ENCODE peak calls at places on chromosomes 6 and 20, in six cellular contexts. E is fibroblast of lung, M is lung, I is cardiac muscle cell, F is BE2C, V is H9. Y is an unnamed sample.
A peak's percentile ranks its signal among the peaks of the same experiment; 100 is the strongest.

GRCh38 chr6:14381225-14381887 is 263.8 kb downstream of the CD83 start:
- DNase-seq in V (peak; percentile 53), M (no peak), F (no peak), I (no peak), E (no peak), Y (no peak)

GRCh38 chr6:119308994-119309657 is 40.4 kb downstream of the MAN1A1 start:
- DNase-seq in F (no peak), M (no peak), E (peak; percentile 15), I (no peak), V (no peak), Y (no peak)

GRCh38 chr20:56358600-56359211 is at the start of gene FAM210B:
- DNase-seq in V (peak; percentile 93), M (peak; percentile 83), I (peak; percentile 93), F (peak; percentile 94), E (peak; percentile 87), Y (peak; percentile 88)

GRCh38 chr20:2559641-2560040 is 23.3 kb downstream of the TMC2 start:
- DNase-seq in F (no peak), I (no peak), M (peak; percentile 23), E (no peak), V (no peak), Y (no peak)

GRCh38 chr20:57539889-57540288 is 14.9 kb upstream of the CTCFL start:
- DNase-seq in I (no peak), F (no peak), M (no peak), V (no peak), E (no peak), Y (no peak)

GRCh38 chr6:337782-338464 is 45.6 kb downstream of the DUSP22 start:
- DNase-seq in E (no peak), M (no peak), V (no peak), I (no peak), F (no peak), Y (no peak)

GRCh38 chr20:5128886-5129285 is 2.1 kb downstream of the CDS2 start:
- DNase-seq in F (no peak), E (no peak), M (no peak), I (no peak), V (no peak), Y (no peak)

GRCh38 chr6:33768644-33769120 is 20.2 kb downstream of the LEMD2 start:
- DNase-seq in F (peak; percentile 89), I (peak; percentile 89), M (peak; percentile 86), V (peak; percentile 87), E (peak; percentile 78), Y (peak; percentile 74)

GRCh38 chr6:106168097-106168888 is 82.2 kb downstream of the PRDM1 start:
- DNase-seq in M (no peak), V (no peak), E (no peak), F (no peak), I (no peak), Y (no peak)

GRCh38 chr6:125370343-125370742 is 68.6 kb upstream of the HDDC2 start:
- DNase-seq in V (no peak), F (no peak), I (no peak), M (no peak), E (no peak), Y (peak; percentile 38)

DNA sequence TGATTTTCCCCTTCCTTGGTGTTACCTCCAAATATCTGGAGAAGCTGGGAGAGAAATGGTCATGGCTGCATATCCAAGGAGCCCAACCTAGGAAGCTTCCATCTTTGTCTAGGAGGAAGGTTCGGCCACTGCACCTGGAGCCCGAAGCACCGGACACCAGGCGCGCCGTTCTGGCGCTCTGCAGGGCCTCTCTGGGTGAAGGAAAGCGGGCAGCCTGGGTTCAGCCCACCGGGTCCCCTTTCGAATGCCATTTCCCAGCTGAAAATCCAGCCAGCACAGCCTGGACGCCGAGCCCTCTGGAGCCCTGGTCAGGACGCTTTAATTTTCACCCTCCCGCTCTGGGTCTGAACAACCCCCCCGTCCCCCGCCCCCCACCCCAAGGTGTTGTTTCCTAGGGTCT is 1.2 kb downstream of the LINC00237 start:
- DNase-seq in F (no peak), I (no peak), E (no peak), V (peak; percentile 36), M (no peak), Y (no peak)
- H3K27me3 ChIP-seq in F (peaks cover 23% of the 10 kb centered on the region), I (peaks cover 99% of the 10 kb centered on the region), E (peaks cover 71% of the 10 kb centered on the region), V (peaks cover 34% of the 10 kb centered on the region), M (peaks cover 11% of the 10 kb centered on the region), Y (peaks cover 100% of the 10 kb centered on the region)

DNA sequence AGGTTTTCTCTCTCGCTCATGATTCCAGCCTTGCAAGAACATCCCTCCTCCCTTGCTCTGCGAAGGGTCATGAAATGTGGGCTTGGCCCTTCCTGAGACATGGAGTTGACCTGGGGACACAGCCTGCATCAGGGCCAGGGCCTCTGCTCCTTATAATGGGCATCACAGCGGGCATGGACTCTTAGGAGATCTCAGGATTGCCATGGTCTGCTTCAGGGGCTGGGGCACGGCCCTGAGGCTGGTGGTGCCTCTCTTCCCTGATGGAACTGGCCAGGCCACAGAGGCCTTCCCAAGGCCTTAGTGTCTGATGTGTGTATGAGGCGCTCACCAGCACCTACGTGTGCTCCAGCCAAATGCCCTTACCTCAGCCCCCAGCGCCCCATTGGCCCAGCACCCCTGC is 23.9 kb downstream of the ENTPD6 start:
- DNase-seq in F (no peak), V (no peak), I (no peak), E (no peak), M (no peak), Y (no peak)
- H3K27me3 ChIP-seq in F (no peaks in the 10 kb centered on the region), V (no peaks in the 10 kb centered on the region), I (no peaks in the 10 kb centered on the region), E (no peaks in the 10 kb centered on the region), M (no peaks in the 10 kb centered on the region), Y (no peaks in the 10 kb centered on the region)

GRCh38 chr6:109167557-109167956 is 72.2 kb downstream of the CEP57L1 start:
- DNase-seq in E (no peak), I (no peak), M (no peak), V (no peak), F (no peak), Y (no peak)

GRCh38 chr6:109165392-109165964 is 70.2 kb downstream of the CEP57L1 start:
- DNase-seq in I (peak; percentile 89), V (no peak), E (peak; percentile 86), M (no peak), F (no peak), Y (no peak)

GRCh38 chr6:109164331-109164730 is 69.0 kb downstream of the CEP57L1 start:
- DNase-seq in F (no peak), M (no peak), E (no peak), I (no peak), V (no peak), Y (no peak)

GRCh38 chr6:109170333-109170732 is 75.0 kb downstream of the CEP57L1 start:
- DNase-seq in V (no peak), I (no peak), M (no peak), E (no peak), F (no peak), Y (no peak)

DNA sequence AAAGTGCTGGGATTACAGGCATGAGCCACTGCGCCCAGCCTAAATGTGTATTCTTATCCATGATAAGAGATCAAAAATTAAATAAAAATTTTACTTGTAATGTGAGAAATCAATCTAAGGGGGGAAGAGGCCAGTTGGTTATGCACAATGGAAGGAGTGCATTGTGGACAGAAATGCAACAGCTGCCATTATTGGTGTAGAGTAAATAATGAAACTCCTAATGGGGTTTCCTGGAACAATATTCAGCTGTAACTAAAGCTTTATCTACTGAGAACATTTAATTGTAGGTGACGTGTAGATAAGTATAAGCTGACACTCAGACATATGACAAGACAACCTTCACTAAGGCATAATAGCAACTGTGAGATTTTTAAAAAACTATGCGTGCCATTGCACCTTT is 71.3 kb downstream of the CEP57L1 start:
- DNase-seq in F (no peak), I (no peak), V (no peak), M (no peak), E (no peak), Y (no peak)
- H3K27me3 ChIP-seq in F (no peaks in the 10 kb centered on the region), I (no peaks in the 10 kb centered on the region), V (no peaks in the 10 kb centered on the region), M (no peaks in the 10 kb centered on the region), E (no peaks in the 10 kb centered on the region), Y (no peaks in the 10 kb centered on the region)

DNA sequence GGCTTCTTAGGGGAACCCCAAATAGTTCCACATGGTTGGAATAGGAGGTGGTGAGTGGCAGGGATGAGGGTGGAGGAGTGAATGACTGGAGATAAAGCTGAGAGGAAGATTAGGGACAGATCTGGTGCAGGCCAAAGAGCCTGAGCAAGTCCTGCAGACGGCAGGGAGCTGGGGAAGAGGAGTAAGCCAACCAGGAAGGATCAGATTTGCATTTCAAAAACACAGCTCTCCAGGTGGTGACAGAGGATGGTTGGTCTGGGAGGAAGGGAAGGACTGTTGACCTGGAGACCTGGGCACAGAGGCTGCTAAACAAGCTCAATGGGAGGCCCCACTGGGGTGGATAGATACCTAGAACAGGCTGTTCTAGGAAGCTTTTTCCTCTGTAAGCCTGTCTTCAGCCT is 56.8 kb upstream of the EPB41L1 start:
- DNase-seq in E (no peak), F (no peak), I (no peak), M (no peak), V (peak; percentile 90), Y (no peak)
- H3K27me3 ChIP-seq in E (no peaks in the 10 kb centered on the region), F (peaks cover 17% of the 10 kb centered on the region), I (peaks cover 8% of the 10 kb centered on the region), M (no peaks in the 10 kb centered on the region), V (peaks cover 70% of the 10 kb centered on the region), Y (peaks cover 6% of the 10 kb centered on the region)

DNA sequence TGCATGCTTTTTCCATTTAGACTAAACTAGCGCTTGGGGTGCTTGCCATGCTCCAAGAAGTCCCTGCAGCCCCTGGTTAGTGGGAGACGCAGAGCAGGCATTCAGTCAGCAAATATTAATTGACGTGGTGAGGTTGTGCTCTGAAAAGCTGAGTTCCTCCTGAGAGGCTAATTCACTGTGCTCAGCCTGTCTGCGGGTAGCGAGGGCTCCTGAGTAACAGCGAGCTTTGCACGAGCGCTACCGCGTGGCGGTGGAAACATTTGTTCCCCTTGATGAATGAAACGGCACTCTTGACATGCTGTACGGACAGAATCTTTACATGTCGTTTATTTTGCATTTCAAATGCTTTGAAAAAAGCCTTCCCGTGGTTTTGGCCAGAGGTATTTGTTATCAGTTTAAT is 170.6 kb upstream of the AGPAT4 start:
- DNase-seq in E (peak; percentile 66), I (peak; percentile 29), M (no peak), V (peak; percentile 49), F (no peak), Y (no peak)
- H3K27me3 ChIP-seq in E (no peaks in the 10 kb centered on the region), I (no peaks in the 10 kb centered on the region), M (no peaks in the 10 kb centered on the region), V (no peaks in the 10 kb centered on the region), F (no peaks in the 10 kb centered on the region), Y (no peaks in the 10 kb centered on the region)

GRCh38 chr6:43456737-43457126 is 1.4 kb upstream of the DLK2 start:
- DNase-seq in M (no peak), F (no peak), V (no peak), I (no peak), E (no peak), Y (no peak)
- H3K27me3 ChIP-seq in M (no peaks in the 10 kb centered on the region), F (peaks cover 12% of the 10 kb centered on the region), V (peaks cover 12% of the 10 kb centered on the region), I (peaks cover 27% of the 10 kb centered on the region), E (peaks cover 3% of the 10 kb centered on the region), Y (peaks cover 65% of the 10 kb centered on the region)